ENCODE peak calls at places on chromosomes 3 and 15, in four cellular contexts. Z, A, R and B are unnamed samples.

GRCh38 chr15:57403532-57403931 is 27.2 kb downstream of the CGNL1 start:
- DNase-seq in Z (no peak), A (no peak), R (no peak), B (no peak)

GRCh38 chr15:80694624-80695098 is 449 bp upstream of the ABHD17C start:
- DNase-seq in R (peak), Z (no peak), A (peak), B (peak)

GRCh38 chr15:25060472-25060803 is 105.7 kb downstream of the SNRPN start:
- DNase-seq in A (no peak), R (no peak), Z (no peak), B (no peak)

GRCh38 chr3:54853573-54854404 is 74.1 kb downstream of the LRTM1 start:
- DNase-seq in Z (peak), R (no peak), A (peak), B (peak)

GRCh38 chr3:140447136-140447535 is 230.7 kb upstream of the TRIM42 start:
- DNase-seq in Z (no peak), A (no peak), R (no peak), B (no peak)

GRCh38 chr15:38002883-38003477 is 68.5 kb downstream of the TMCO5A start:
- DNase-seq in A (peak), R (no peak), Z (peak), B (peak)

GRCh38 chr3:78737988-78738387 is 1029.8 kb downstream of the ROBO1 start:
- DNase-seq in Z (no peak), R (no peak), A (no peak), B (no peak)

GRCh38 chr3:133540896-133541674 is 32.4 kb upstream of the CDV3 start:
- DNase-seq in R (no peak), A (peak), Z (no peak), B (no peak)

GRCh38 chr3:109125902-109126301 is 8.0 kb upstream of the MORC1 start:
- DNase-seq in A (no peak), Z (no peak), R (no peak), B (no peak)

GRCh38 chr3:78765671-78766485 is 1001.9 kb downstream of the ROBO1 start:
- DNase-seq in R (no peak), Z (no peak), A (no peak), B (no peak)

GRCh38 chr3:100972293-100972692 is 20.9 kb downstream of the ABI3BP start:
- DNase-seq in Z (no peak), R (no peak), A (no peak), B (no peak)

DNA sequence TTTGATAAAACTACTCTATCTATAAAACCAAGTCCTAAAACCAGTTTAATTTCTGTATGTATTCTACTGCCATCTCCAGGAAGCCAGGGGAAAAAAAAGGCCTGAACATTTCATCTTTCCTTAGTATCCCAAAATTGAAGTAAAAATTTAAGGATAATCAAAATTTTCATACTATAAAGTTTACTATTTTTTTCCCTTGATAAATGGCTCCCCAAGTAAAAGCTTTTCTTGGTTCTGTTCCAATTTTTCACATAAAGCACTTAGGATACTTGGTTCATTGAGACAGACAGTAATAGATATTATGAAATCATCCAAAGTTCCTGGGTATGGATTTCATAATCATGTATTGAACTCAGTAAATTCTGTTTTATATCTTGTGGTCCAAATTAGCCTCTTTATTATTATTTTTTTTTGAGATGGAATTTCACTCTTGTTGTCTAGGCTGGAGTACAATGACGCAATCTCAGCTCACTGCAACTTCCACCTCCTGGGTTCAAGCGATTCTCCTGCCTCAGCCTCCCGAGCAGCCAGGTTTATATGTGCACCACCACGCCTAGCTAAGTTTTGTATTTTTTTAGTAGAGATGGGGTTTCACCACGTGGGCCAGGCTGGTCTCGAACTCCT is 34.5 kb downstream of the ICE2 start:
- DNase-seq in Z (no peak), A (no peak), R (no peak), B (no peak)
- TF ChIP-seq CTCF in Z (no peak), A (peak), R (no peak), B (peak)

GRCh38 chr15:68051907-68052306 is 2.2 kb upstream of the PIAS1 start:
- DNase-seq in Z (no peak), A (no peak), R (no peak), B (no peak)

GRCh38 chr15:68053001-68053400 is 1.1 kb upstream of the PIAS1 start:
- DNase-seq in A (no peak), R (no peak), Z (no peak), B (no peak)

GRCh38 chr15:68052431-68052830 is 1.7 kb upstream of the PIAS1 start:
- DNase-seq in Z (no peak), A (no peak), R (no peak), B (no peak)

GRCh38 chr15:68053701-68053996 is 466 bp upstream of the PIAS1 start:
- DNase-seq in R (no peak), A (peak), Z (no peak), B (no peak)

GRCh38 chr15:68051109-68051508 is 3.0 kb upstream of the PIAS1 start:
- DNase-seq in R (no peak), A (peak), Z (no peak), B (no peak)
- TF ChIP-seq CTCF in R (no peak), A (peak), Z (no peak), B (no peak)

GRCh38 chr3:155995525-155996370 is 124.6 kb upstream of the KCNAB1 start:
- DNase-seq in A (peak), Z (no peak), R (no peak), B (no peak)
- TF ChIP-seq CTCF in A (peak), Z (no peak), R (peak), B (peak)

GRCh38 chr15:99076555-99077308 is 28.1 kb upstream of the SYNM start:
- DNase-seq in A (peak), R (peak), Z (no peak), B (peak)

GRCh38 chr15:99074446-99074845 is 30.4 kb upstream of the SYNM start:
- DNase-seq in A (no peak), Z (no peak), R (no peak), B (no peak)

GRCh38 chr15:99073008-99073714 is 31.7 kb upstream of the SYNM start:
- DNase-seq in R (no peak), A (no peak), Z (no peak), B (no peak)

GRCh38 chr15:99071091-99071680 is 33.7 kb upstream of the SYNM start:
- DNase-seq in A (no peak), Z (no peak), R (no peak), B (no peak)

DNA sequence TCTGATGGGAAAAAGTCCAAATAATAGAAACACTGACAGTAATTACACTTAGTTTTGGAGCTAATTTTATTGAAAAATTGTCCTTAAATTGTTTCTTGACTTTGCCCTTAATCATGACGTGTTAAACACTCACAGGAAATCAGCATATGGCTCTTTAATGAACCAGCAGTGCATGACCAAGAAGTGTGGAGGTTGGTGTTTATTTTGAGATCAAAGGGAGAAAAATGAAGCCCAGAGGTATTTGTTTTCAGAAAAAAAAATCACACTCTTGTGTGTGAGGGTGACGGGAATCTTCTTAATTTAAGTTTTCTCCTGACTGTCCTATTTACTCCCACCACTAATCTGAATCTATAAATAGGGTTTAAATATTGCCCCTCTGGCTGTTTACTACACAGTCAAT is 28.8 kb upstream of the SYNM start:
- DNase-seq in R (no peak), A (peak), Z (no peak), B (no peak)
- TF ChIP-seq CTCF in R (no peak), A (no peak), Z (no peak), B (no peak)

GRCh38 chr3:84959470-84960380 is 936 bp downstream of the CADM2 start:
- DNase-seq in R (no peak), A (no peak), Z (no peak), B (no peak)
- TF ChIP-seq CTCF in R (no peak), A (no peak), Z (no peak), B (no peak)

DNA sequence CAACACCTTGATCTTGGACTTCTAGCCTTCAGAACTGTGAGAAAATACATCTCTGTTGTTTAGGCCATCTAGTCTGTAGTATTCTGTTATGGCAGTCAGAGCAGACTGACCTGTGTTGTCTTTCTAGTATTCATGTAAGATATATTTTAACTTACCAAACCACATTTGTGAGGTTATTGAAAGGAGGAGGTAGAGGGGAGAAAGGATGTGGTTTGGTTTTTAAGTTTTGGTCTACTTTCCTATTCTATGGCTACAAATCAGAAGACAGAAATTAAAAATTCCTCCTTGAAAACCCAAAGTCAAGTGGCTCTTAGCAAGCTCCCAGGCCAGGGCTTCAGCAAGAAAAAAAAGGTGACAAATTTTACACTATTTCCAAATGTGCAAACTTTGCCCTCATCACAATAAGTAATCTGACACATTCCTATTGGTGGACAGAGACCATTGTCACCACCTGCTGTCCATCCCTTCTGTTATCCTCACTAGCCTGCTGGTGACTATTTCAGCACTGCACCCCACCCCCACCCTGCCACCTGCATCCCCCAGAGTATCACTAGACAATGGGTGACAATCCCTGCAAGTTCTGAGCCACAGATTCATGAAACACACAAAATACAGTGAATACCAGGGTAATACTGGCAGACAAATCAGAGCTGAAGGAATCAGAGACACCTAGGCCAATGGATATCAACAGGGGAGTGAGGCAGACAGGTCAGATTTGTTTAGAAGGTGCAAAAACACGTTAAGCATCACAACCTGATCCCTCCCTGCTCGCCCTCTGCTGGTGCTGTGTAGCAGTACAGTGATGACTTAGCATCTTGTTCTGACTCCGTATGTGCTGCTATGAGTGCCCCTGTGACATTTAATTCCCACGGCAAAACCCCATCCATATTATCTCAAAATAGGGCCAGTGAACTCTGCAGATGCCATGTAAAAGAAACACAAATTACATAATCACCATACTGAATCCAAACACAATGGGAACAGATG is 79.0 kb upstream of the DCLK3 start:
- DNase-seq in Z (no peak), R (peak), A (peak), B (peak)
- TF ChIP-seq CTCF in Z (no peak), R (peak), A (peak), B (peak)